ENCODE peak calls at places on chromosome 4, in four cellular contexts. P is psoas muscle; D is activated CD4-positive, alpha-beta T cell treated with anti-CD3 and anti-CD28 coated beads for 24 hours; U is suprapubic skin. M is an unnamed sample.
A peak's percentile ranks its signal among the peaks of the same experiment; 100 is the strongest.

GRCh38 chr4:25058796-25059195 is 28.1 kb upstream of the LGI2 start:
- DNase-seq in D (no peak), U (no peak), P (no peak), M (no peak)

GRCh38 chr4:20422398-20422797 is 170.7 kb downstream of the SLIT2 start:
- DNase-seq in D (peak; percentile 6), P (no peak), U (no peak), M (no peak)

GRCh38 chr4:139619644-139620043 is 46.0 kb upstream of the MGST2 start:
- DNase-seq in D (no peak), U (no peak), P (no peak), M (no peak)

GRCh38 chr4:24470681-24471622 is 113.4 kb downstream of the DHX15 start:
- DNase-seq in P (peak; percentile 47), D (peak; percentile 21), U (peak; percentile 67), M (no peak)

GRCh38 chr4:145709843-145710242 is 29.9 kb downstream of the C4orf51 start:
- DNase-seq in P (no peak), D (no peak), U (no peak), M (no peak)

GRCh38 chr4:169263791-169264392 is 6.9 kb downstream of the SH3RF1 start:
- DNase-seq in D (no peak), U (no peak), P (no peak), M (no peak)

GRCh38 chr4:104420766-104421165 is 73.9 kb downstream of the CXXC4 start:
- DNase-seq in P (no peak), D (no peak), U (no peak), M (no peak)

GRCh38 chr4:80335226-80335553 is 340 bp upstream of the CFAP299 start:
- DNase-seq in P (no peak), U (no peak), D (no peak), M (no peak)

GRCh38 chr4:148164529-148164928 is 277.7 kb downstream of the NR3C2 start:
- DNase-seq in U (no peak), D (no peak), P (no peak), M (no peak)

GRCh38 chr4:107468812-107469211 is 251.2 kb downstream of the PAPSS1 start:
- DNase-seq in P (no peak), U (no peak), D (no peak), M (peak; percentile 40)

GRCh38 chr4:16082038-16082423 is 1.8 kb downstream of the PROM1 start:
- DNase-seq in D (no peak), P (no peak), U (no peak), M (no peak)

GRCh38 chr4:97990409-97990808 is 152.9 kb downstream of the STPG2 start:
- DNase-seq in P (no peak), U (no peak), D (no peak), M (no peak)

GRCh38 chr4:110211007-110211769 is 12.8 kb upstream of the ELOVL6 start:
- DNase-seq in U (no peak), D (no peak), P (no peak), M (no peak)

GRCh38 chr4:63348735-63349673 is 1060.2 kb downstream of the TECRL start:
- DNase-seq in P (no peak), D (no peak), U (no peak), M (peak; percentile 69)

GRCh38 chr4:95181446-95182306 is 367.1 kb downstream of the UNC5C start:
- DNase-seq in D (no peak), P (no peak), U (no peak), M (peak; percentile 27)

GRCh38 chr4:83316459-83317170 is 18.0 kb downstream of the HPSE start:
- DNase-seq in P (no peak), U (no peak), D (no peak), M (peak; percentile 26)

GRCh38 chr4:102730968-102731533 is 29.7 kb downstream of the MANBA start:
- DNase-seq in P (no peak), D (no peak), U (no peak), M (no peak)

GRCh38 chr4:159160242-159160641 is 57.4 kb downstream of the RAPGEF2 start:
- DNase-seq in D (no peak), P (no peak), U (no peak), M (no peak)

GRCh38 chr4:71974681-71975080 is 57.1 kb upstream of the NPFFR2 start:
- DNase-seq in U (no peak), D (no peak), P (no peak), M (no peak)

GRCh38 chr4:9758641-9759317 is 22.7 kb upstream of the DRD5 start:
- DNase-seq in U (no peak), D (no peak), P (no peak), M (peak; percentile 35)

GRCh38 chr4:2289955-2290333 is 28.0 kb upstream of the MXD4 start:
- DNase-seq in P (no peak), D (no peak), U (peak; percentile 57), M (peak; percentile 60)

GRCh38 chr4:98502624-98503023 is 155.8 kb downstream of the TSPAN5 start:
- DNase-seq in D (no peak), P (no peak), U (no peak), M (no peak)

GRCh38 chr4:16067515-16067914 is 16.3 kb downstream of the PROM1 start:
- DNase-seq in D (no peak), P (no peak), U (no peak), M (no peak)

GRCh38 chr4:123411976-123412589 is 15.5 kb downstream of the SPRY1 start:
- DNase-seq in P (no peak), U (no peak), D (no peak), M (no peak)

GRCh38 chr4:36128689-36129088 is 115.6 kb downstream of the ARAP2 start:
- DNase-seq in U (no peak), D (no peak), P (no peak), M (no peak)

GRCh38 chr4:1815096-1815996 is 22.3 kb downstream of the FGFR3 start:
- DNase-seq in D (no peak), U (no peak), P (no peak), M (no peak)

GRCh38 chr4:184746532-184746870 is 12.6 kb upstream of the CENPU start:
- DNase-seq in U (no peak), D (no peak), P (peak; percentile 39), M (no peak)

GRCh38 chr4:7161721-7162214 is 30.6 kb upstream of the SORCS2 start:
- DNase-seq in D (no peak), U (peak; percentile 40), P (no peak), M (peak; percentile 22)

GRCh38 chr4:100880012-100880411 is 362.2 kb upstream of the EMCN start:
- DNase-seq in D (no peak), U (no peak), P (no peak), M (no peak)

M was measured in upper lobe of left lung.